ENCODE peak calls at places on chromosomes 12 and 14, in ten cellular contexts. D is CD4-positive, CD25-positive, alpha-beta regulatory T cell; L is mammary epithelial cell; X is CD8-positive, alpha-beta memory T cell; J is colonic mucosa; V is lower lobe of right lung; C is breast epithelium; M is A549; Y is right cardiac atrium; K is A673. N is an unnamed sample.

GRCh38 chr12:69331482-69331845 is 16.7 kb upstream of the LYZ start:
- DNase-seq in D (no peak), L (no peak), X (no peak), J (peak), V (no peak), C (no peak), M (no peak), Y (no peak), K (no peak), N (no peak)

GRCh38 chr12:122841544-122842321 is 6.5 kb downstream of the HIP1R start:
- DNase-seq in D (no peak), L (peak), X (no peak), J (no peak), V (peak), C (peak), M (peak), Y (no peak), K (no peak), N (no peak)

GRCh38 chr12:12913626-12914388 is 22.4 kb downstream of the GPRC5A start:
- DNase-seq in D (no peak), L (no peak), X (no peak), J (no peak), V (no peak), C (no peak), M (no peak), Y (no peak), K (peak), N (peak)

GRCh38 chr14:95445676-95446075 is 70.8 kb downstream of the SYNE3 start:
- DNase-seq in D (no peak), L (no peak), X (no peak), J (no peak), V (no peak), C (no peak), M (no peak), Y (no peak), K (no peak), N (no peak)

GRCh38 chr14:20477211-20477876 is 8.1 kb downstream of the PNP start:
- DNase-seq in D (peak), L (peak), X (peak), J (no peak), V (peak), C (peak), M (no peak), Y (no peak), K (no peak), N (peak)

GRCh38 chr14:104442107-104442551 is 137.4 kb upstream of the C14orf180 start:
- DNase-seq in D (no peak), L (no peak), X (no peak), J (peak), V (no peak), C (peak), M (no peak), Y (no peak), K (no peak), N (no peak)

GRCh38 chr14:35932659-35933159 is 106.6 kb downstream of the BRMS1L start:
- DNase-seq in D (peak), L (no peak), X (no peak), J (no peak), V (no peak), C (no peak), M (no peak), Y (no peak), K (no peak), N (no peak)

GRCh38 chr14:92469515-92469914 is 44.1 kb upstream of the RIN3 start:
- DNase-seq in D (no peak), L (no peak), X (no peak), J (no peak), V (no peak), C (no peak), M (no peak), Y (no peak), K (no peak), N (no peak)

GRCh38 chr12:32756476-32757158 is 920 bp upstream of the YARS2 start:
- DNase-seq in D (no peak), L (peak), X (no peak), J (no peak), V (no peak), C (no peak), M (no peak), Y (no peak), K (no peak), N (no peak)

GRCh38 chr12:71556881-71557280 is 106.8 kb downstream of the ZFC3H1 start:
- DNase-seq in D (no peak), L (peak), X (no peak), J (no peak), V (no peak), C (no peak), M (peak), Y (no peak), K (peak), N (no peak)

GRCh38 chr14:49303952-49304516 is 282.1 kb downstream of the RPS29 start:
- DNase-seq in D (peak), L (peak), X (no peak), J (peak), V (no peak), C (no peak), M (no peak), Y (no peak), K (peak), N (peak)

GRCh38 chr12:62808166-62808879 is 126.6 kb downstream of the PPM1H start:
- DNase-seq in D (no peak), L (no peak), X (no peak), J (no peak), V (no peak), C (no peak), M (no peak), Y (no peak), K (no peak), N (no peak)

GRCh38 chr14:21026251-21026987 is 1.6 kb upstream of the NDRG2 start:
- DNase-seq in D (no peak), L (no peak), X (no peak), J (no peak), V (no peak), C (no peak), M (no peak), Y (no peak), K (no peak), N (no peak)

GRCh38 chr14:63867926-63868921 is 15.4 kb downstream of the SYNE2 start:
- DNase-seq in D (peak), L (no peak), X (no peak), J (no peak), V (no peak), C (no peak), M (no peak), Y (no peak), K (no peak), N (peak)

GRCh38 chr12:21992823-21993222 is 51.6 kb upstream of the ABCC9 start:
- DNase-seq in D (peak), L (no peak), X (no peak), J (peak), V (no peak), C (no peak), M (no peak), Y (no peak), K (no peak), N (peak)

GRCh38 chr12:42124764-42125371 is 19.8 kb downstream of the GXYLT1 start:
- DNase-seq in D (no peak), L (no peak), X (no peak), J (no peak), V (no peak), C (no peak), M (no peak), Y (no peak), K (no peak), N (no peak)

GRCh38 chr12:12481636-12482035 is 81.0 kb downstream of the DUSP16 start:
- DNase-seq in D (peak), L (no peak), X (no peak), J (no peak), V (no peak), C (no peak), M (no peak), Y (no peak), K (no peak), N (no peak)

GRCh38 chr14:68523994-68524725 is 268.7 kb downstream of the ZFP36L1 start:
- DNase-seq in D (no peak), L (no peak), X (no peak), J (no peak), V (no peak), C (no peak), M (no peak), Y (no peak), K (no peak), N (no peak)

GRCh38 chr14:26199599-26200370 is 398.0 kb downstream of the NOVA1 start:
- DNase-seq in D (no peak), L (no peak), X (no peak), J (no peak), V (no peak), C (no peak), M (no peak), Y (no peak), K (no peak), N (peak)

GRCh38 chr12:111581434-111582132 is 17.5 kb downstream of the ATXN2 start:
- DNase-seq in D (no peak), L (no peak), X (no peak), J (no peak), V (no peak), C (no peak), M (no peak), Y (no peak), K (no peak), N (no peak)

DNA sequence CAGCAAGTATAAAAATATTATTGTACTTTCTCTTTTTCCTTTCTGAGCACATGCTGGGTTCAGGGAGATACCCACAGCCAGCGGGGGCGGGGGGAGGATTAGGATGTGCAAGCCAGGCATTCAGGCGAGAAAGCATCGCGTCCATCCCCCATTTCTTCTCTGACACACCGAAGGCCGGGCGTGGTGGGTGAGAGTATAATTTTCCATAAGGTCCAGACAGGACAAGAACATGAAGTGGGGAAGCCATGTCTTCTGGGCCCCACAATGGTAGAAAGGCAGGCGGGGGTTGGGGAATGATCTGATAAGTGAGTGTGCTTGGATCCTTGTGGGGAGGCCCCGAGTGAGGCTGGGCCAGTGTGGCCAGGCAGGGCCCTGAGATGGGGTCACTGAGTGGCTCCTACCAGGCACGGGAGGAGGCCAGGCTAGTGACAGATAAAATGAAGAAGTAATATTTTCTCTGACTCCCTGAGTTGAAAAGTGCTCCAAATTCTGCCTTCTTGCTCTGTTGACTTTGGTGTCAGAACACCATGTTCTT is 10.7 kb upstream of the LRTM2 start:
- DNase-seq in D (no peak), L (no peak), X (no peak), J (no peak), V (peak), C (no peak), M (no peak), Y (no peak), K (no peak), N (no peak)
- H3K27ac ChIP-seq in D (no peak), L (no peak), X (no peak), J (no peak), V (no peak), C (no peak), M (no peak), Y (no peak), K (no peak), N (no peak)

GRCh38 chr12:52949413-52950331 is 754 bp downstream of the KRT18 start:
- DNase-seq in D (no peak), L (peak), X (no peak), J (peak), V (peak), C (peak), M (peak), Y (no peak), K (peak), N (peak)
- H3K4me3 ChIP-seq in D (no peak), L (peak), X (peak), J (peak), V (peak), C (peak), M (peak), Y (peak), K (peak), N (peak)

DNA sequence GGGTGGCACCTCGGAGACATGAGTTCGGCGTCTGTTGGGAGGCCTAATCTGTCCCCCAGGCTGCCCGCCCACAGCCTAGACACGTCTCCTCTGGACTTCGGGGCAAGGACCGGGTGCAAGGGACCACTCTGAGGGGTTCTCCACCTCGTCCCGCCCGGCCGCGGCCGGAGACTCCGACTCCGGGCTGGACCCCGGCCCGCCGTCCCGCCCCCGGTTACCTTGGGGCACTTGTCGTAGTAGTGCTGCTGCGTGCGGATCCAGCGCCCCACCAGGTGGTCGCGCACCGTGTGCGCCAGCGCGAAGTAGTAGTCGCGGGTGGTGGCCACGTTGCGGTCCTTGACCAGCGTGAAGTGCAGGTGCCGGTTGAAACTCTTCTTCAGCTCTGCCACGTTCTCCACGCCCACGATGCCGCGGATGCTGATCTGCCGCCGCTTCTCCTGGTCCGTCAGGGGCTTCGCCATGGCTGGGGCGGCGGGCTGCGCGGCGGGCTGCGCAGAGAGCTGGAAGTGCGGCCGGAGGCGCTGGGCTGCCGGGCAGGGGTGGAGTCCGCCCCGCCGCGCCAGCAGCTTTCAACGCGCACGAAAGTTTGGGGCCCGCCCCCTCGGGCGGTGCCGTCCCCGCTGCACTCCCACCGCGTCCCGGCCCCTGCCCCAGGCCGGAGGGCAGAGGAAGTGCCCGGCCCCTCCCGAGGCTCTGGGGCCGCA is at the start of gene PYGL:
- DNase-seq in D (peak), L (peak), X (no peak), J (peak), V (peak), C (peak), M (peak), Y (peak), K (peak), N (peak)
- H3K27ac ChIP-seq in D (no peak), L (peak), X (peak), J (peak), V (peak), C (peak), M (peak), Y (peak), K (peak), N (no peak)

GRCh38 chr14:102580552-102581110 is 11.8 kb upstream of the RCOR1 start:
- DNase-seq in D (no peak), L (no peak), X (no peak), J (no peak), V (no peak), C (no peak), M (no peak), Y (no peak), K (no peak), N (no peak)
- H3K4me3 ChIP-seq in D (no peak), L (no peak), X (no peak), J (no peak), V (no peak), C (no peak), M (no peak), Y (no peak), K (no peak), N (no peak)

DNA sequence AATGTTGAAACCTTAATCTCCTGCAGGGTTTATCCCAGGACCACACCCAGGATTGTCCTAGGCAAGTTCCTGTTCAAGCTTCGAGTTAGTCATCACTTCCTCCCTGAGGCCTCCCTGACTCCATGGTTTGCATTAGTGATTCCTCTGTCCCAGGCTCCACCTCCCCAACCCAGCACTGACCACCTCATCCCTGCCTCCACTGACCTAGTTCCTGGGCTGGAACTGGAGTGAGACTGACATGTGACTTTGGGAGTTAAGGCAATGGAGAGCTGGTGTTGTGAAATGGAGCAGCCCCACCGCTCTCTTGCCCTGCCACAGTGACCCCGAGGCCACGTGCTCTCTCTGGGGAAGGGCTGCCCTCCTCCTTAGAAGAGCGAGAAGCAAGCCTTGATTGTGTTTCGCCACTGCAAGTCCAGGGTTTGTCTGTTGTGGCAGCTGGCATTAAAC is 15.8 kb upstream of the DTX1 start:
- DNase-seq in D (no peak), L (peak), X (no peak), J (no peak), V (peak), C (no peak), M (peak), Y (peak), K (peak), N (no peak)
- H3K27ac ChIP-seq in D (no peak), L (peak), X (no peak), J (no peak), V (no peak), C (no peak), M (peak), Y (peak), K (no peak), N (no peak)

DNA sequence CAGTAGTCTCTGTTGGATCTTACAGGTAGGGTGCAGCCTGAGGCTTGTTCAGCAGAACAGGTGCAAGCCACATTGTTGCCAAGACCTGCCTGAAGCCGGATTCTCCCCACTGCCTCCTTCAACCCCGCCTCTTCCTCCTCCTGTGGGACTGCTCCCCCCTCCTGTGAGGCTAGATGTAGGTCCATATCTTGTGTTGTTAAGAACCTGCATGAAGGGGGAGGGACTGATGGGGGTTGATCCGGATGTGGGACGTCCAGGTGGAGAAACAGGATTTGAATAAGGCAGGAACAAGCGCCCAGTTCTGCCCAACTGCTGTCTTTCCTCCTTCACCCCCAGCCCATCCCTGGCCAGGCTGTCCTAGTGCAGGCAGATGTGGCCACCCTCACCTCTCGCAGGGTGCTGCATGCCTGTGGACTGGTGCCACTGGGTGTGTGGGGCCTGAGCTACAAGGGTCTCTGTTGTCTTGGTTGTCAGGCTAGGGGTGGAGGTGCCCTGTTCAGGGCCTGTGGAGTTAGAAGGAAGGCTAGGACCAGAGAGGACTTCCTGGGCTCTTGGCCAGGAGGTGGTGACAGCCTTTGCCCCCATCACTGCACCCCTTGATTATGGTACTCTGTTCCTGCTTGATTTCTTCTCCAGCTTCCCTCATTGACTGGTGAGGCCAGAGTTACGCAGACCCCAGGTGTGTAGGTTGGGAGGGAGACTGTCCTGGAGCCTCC is 1.4 kb downstream of the NR4A1 start:
- DNase-seq in D (peak), L (peak), X (peak), J (peak), V (no peak), C (no peak), M (no peak), Y (peak), K (no peak), N (peak)
- H3K4me3 ChIP-seq in D (peak), L (no peak), X (no peak), J (peak), V (peak), C (peak), M (peak), Y (peak), K (no peak), N (no peak)

DNA sequence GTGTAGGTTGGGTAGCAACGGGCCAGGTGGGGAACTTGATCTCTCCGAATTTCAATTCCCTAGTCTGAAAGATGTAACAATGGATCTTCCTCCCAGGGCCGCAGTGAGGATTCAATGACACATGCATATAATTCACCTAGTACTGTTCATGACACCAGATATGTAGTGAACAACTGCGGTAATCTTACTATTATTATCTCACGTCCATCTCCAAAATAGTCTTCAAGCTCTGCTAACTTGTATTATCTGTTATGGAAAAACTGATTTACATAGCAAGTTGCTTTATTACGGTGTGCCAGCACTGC is 26.4 kb downstream of the MOK start:
- DNase-seq in D (no peak), L (no peak), X (no peak), J (no peak), V (no peak), C (no peak), M (no peak), Y (no peak), K (no peak), N (no peak)
- H3K27ac ChIP-seq in D (no peak), L (peak), X (no peak), J (no peak), V (no peak), C (peak), M (peak), Y (no peak), K (no peak), N (peak)

GRCh38 chr14:97417331-97417730 is 620.1 kb downstream of the VRK1 start:
- DNase-seq in D (no peak), L (no peak), X (no peak), J (no peak), V (no peak), C (no peak), M (no peak), Y (no peak), K (no peak), N (no peak)
- H3K4me3 ChIP-seq in D (no peak), L (no peak), X (no peak), J (no peak), V (no peak), C (no peak), M (no peak), Y (no peak), K (no peak), N (no peak)

DNA sequence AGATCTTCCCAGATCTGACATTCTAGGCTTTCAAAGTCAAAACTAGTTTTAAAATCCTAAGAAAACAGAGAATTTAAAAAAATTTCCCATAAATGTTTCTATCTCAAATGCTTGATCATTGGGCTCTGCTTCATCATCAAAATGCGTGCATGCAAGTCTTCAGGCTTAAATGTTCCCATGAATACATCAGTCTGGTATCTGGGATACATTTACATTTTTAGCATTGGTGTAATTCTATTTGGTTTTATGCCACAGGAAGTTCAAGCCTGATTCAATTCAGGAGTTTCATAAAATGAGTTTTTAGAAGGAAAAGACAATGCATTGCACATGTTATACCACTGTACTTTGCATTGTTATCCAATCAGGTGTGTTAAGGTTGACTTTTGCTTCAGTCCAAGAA is 336.4 kb downstream of the PCNX1 start:
- DNase-seq in D (no peak), L (no peak), X (no peak), J (no peak), V (no peak), C (no peak), M (no peak), Y (no peak), K (no peak), N (peak)
- H3K27ac ChIP-seq in D (no peak), L (no peak), X (no peak), J (no peak), V (no peak), C (no peak), M (no peak), Y (no peak), K (no peak), N (no peak)